ENCODE peak calls at places on chromosomes 11 and 22, in seven cellular contexts. A, M, P, B, I, S and Q are unnamed samples. For H3K36me3, the result is how much of the 10 kb centered on the place peaks cover.

GRCh38 chr11:36469063-36469462 is 41.0 kb downstream of the TRAF6 start:
- DNase-seq in M (peak), P (no peak), S (peak), A (no peak), I (peak), B (no peak), Q (no peak)

GRCh38 chr11:36899796-36900195 is 301.8 kb upstream of the RAG2 start:
- DNase-seq in S (no peak), P (no peak), B (no peak), I (no peak), A (no peak), M (no peak), Q (no peak)

GRCh38 chr11:65613091-65613928 is 711 bp downstream of the MAP3K11 start:
- DNase-seq in I (no peak), A (no peak), B (no peak), M (no peak), P (no peak), S (peak), Q (peak)

GRCh38 chr11:77407613-77408012 is 66.3 kb downstream of the PAK1 start:
- DNase-seq in S (peak), A (no peak), P (peak), I (no peak), M (peak), B (peak), Q (peak)

GRCh38 chr11:55106391-55106790 is 155.6 kb upstream of the TRIM48 start:
- DNase-seq in A (no peak), M (no peak), S (no peak), P (no peak), I (no peak), B (no peak), Q (no peak)

GRCh38 chr22:47631571-47632102 is 869.2 kb downstream of the TBC1D22A start:
- DNase-seq in B (no peak), M (no peak), I (no peak), S (no peak), A (no peak), P (no peak), Q (no peak)

GRCh38 chr11:71446942-71447688 is 1.1 kb downstream of the DHCR7 start:
- DNase-seq in M (peak), I (no peak), P (peak), S (peak), B (peak), A (no peak), Q (peak)

GRCh38 chr11:58067685-58068084 is 36.9 kb downstream of the OR6Q1 start:
- DNase-seq in I (no peak), M (peak), S (peak), A (no peak), B (peak), P (no peak), Q (peak)

GRCh38 chr11:115759622-115760527 is 255.7 kb upstream of the CADM1 start:
- DNase-seq in A (no peak), P (peak), B (no peak), S (peak), M (peak), I (no peak), Q (peak)

GRCh38 chr11:130762342-130763037 is 153.8 kb downstream of the SNX19 start:
- DNase-seq in P (no peak), B (no peak), I (no peak), A (no peak), M (no peak), S (no peak), Q (no peak)

GRCh38 chr11:34936945-34937344 is 20.5 kb downstream of the PDHX start:
- DNase-seq in B (no peak), S (no peak), P (no peak), A (no peak), I (peak), M (no peak), Q (no peak)

GRCh38 chr11:24496728-24497396 is at the start of gene LUZP2:
- DNase-seq in B (peak), M (peak), I (no peak), P (peak), A (peak), S (peak), Q (peak)

GRCh38 chr11:30314625-30315024 is 8.3 kb upstream of the ARL14EP start:
- DNase-seq in M (no peak), B (peak), S (peak), A (no peak), P (peak), I (no peak), Q (no peak)

GRCh38 chr11:126419801-126420729 is 64.6 kb downstream of the ST3GAL4 start:
- DNase-seq in I (no peak), S (no peak), M (peak), A (peak), P (peak), B (peak), Q (peak)

GRCh38 chr22:40044870-40045834 is 50.4 kb downstream of the FAM83F start:
- DNase-seq in I (peak), B (peak), P (peak), M (peak), S (peak), A (no peak), Q (peak)
- H3K36me3 ChIP-seq in I (under half), B (under half), P (under half), M (under half), S (under half), A (under half), Q (under half)

GRCh38 chr11:1837171-1838076 is 1.4 kb upstream of the TNNI2 start:
- DNase-seq in P (peak), M (peak), I (peak), A (peak), B (peak), S (peak), Q (peak)
- H2AFZ ChIP-seq in P (no peak), M (no peak), I (no peak), A (no peak), B (peak), S (no peak), Q (no peak)

GRCh38 chr22:38623357-38623756 is 32.8 kb downstream of the FAM227A start:
- DNase-seq in M (no peak), S (peak), A (no peak), P (no peak), B (no peak), I (no peak), Q (no peak)

GRCh38 chr22:38632528-38632927 is 23.7 kb downstream of the FAM227A start:
- DNase-seq in B (no peak), S (no peak), I (no peak), M (no peak), P (no peak), A (no peak), Q (no peak)

GRCh38 chr22:38631724-38632123 is 24.5 kb downstream of the FAM227A start:
- DNase-seq in I (peak), A (no peak), M (no peak), S (no peak), B (no peak), P (no peak), Q (no peak)

GRCh38 chr22:38629108-38629507 is 27.1 kb downstream of the FAM227A start:
- DNase-seq in S (no peak), P (no peak), I (no peak), M (no peak), B (no peak), A (no peak), Q (no peak)

DNA sequence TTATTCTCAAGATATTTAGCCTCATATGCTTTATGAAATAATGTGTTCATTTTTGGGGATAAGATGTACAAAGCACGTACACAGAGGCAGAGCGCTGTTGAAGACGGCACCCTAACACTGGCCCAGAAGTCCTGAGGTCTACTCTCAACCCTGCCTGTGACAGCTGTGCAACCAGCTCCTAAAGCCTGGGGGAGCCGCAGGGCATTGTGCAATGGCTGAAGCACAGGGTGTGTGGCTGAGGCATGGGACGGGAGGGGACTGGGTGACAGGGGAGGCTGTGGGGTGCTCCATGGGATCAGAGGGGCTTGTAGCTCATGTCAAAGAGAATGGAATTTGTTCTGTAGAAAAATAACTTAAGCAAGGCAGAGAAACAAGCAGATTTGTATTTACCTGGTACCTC is 27.7 kb downstream of the FAM227A start:
- DNase-seq in M (no peak), P (no peak), A (peak), B (no peak), I (no peak), S (no peak), Q (no peak)
- H3K36me3 ChIP-seq in M (under half), P (under half), A (under half), B (under half), I (under half), S (under half), Q (under half)

DNA sequence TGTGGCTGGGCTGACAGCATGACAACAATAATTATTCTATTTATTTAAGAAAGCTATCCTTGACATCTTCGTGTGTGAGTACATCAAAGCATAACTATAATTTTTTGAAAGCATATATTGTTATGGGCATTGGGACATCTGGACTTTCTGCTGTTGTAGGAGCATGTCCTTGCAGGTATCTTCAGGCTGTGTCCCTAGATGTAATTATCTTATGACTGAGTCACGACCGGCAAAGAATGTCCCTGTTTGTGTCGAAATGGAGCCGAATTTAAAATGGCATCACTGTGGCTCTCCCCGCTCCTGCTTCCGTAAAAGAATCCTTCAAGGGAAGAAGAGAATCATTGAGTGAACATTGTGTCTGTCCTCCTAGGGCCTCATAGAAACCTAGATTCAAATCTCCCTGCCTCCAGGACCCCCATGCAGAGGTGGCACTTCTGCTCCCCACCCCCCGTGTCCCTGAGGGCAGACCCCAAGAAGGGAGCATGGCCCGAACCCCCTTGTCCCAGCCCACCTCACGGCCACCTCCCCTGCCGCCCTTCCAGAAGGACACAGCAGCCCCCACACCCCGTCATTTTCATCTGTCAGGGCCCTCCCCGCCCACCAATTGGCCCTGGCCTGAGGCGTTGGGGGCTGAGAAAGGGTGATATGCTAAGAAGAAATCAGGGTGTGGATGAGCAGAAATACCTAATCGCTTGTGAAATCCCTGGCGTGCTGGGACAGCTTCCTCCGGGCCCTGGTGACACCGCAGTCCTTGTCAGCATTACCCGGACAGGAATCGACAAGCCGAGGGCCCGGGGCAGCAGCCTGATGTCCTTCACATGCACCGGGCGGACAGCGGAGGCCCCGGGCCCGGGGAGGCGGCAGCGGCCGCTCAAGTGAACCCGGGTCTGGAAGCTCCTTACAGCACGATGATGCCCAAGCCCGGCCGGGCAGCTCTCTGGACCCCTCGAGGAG is 48.6 kb upstream of the SLC22A12 start:
- DNase-seq in I (no peak), P (no peak), S (no peak), A (peak), B (no peak), M (no peak), Q (no peak)
- H2AFZ ChIP-seq in I (no peak), P (no peak), S (no peak), A (no peak), B (no peak), M (no peak), Q (no peak)

GRCh38 chr22:19350476-19350859 is 58.9 kb upstream of the CLTCL1 start:
- DNase-seq in I (no peak), S (no peak), M (no peak), B (no peak), A (no peak), P (no peak), Q (no peak)

GRCh38 chr22:19352217-19352616 is 60.7 kb upstream of the CLTCL1 start:
- DNase-seq in P (no peak), B (no peak), M (no peak), I (no peak), A (no peak), S (no peak), Q (no peak)

GRCh38 chr22:19350947-19351346 is 59.4 kb upstream of the CLTCL1 start:
- DNase-seq in M (no peak), S (no peak), P (no peak), I (no peak), B (no peak), A (no peak), Q (no peak)

GRCh38 chr22:19351604-19352003 is 60.1 kb upstream of the CLTCL1 start:
- DNase-seq in P (no peak), A (no peak), B (no peak), S (no peak), M (no peak), I (no peak), Q (no peak)

DNA sequence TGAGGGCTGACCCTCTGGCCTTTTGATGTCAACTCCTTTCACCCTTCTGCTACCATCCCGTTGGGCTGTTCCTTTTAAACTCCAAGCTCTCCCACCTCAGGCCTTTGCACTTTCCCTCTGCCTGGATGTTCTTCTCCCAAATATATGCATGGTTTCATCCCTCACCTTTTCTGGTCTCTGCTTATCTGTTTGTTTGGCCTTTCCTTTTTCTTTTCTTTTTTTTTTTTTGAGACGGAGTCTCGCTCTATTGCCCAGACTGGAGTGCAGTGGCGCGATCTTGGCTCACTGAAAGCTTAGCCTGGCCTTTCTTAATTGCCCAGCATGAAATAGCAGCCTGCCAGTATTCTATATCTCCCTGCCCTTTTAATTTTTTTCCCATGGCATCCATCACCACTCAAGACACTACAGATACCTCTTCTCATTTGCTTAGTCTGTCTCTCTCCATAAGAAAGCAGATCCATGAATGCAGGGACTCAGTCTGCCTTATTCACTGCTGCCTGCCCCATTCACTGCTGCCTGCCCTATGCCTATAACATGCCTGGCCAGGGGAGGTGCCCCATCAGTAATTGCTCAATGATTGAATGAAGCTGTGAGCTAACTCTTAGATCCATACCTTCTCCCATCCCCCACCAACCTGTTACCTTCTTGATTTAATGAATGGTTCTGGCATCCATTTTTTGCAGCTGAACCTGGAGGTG is 58.4 kb upstream of the CLTCL1 start:
- DNase-seq in A (no peak), M (no peak), B (no peak), P (no peak), S (no peak), I (no peak), Q (no peak)
- H3K36me3 ChIP-seq in A (under half), M (under half), B (half or more), P (half or more), S (under half), I (half or more), Q (half or more)

DNA sequence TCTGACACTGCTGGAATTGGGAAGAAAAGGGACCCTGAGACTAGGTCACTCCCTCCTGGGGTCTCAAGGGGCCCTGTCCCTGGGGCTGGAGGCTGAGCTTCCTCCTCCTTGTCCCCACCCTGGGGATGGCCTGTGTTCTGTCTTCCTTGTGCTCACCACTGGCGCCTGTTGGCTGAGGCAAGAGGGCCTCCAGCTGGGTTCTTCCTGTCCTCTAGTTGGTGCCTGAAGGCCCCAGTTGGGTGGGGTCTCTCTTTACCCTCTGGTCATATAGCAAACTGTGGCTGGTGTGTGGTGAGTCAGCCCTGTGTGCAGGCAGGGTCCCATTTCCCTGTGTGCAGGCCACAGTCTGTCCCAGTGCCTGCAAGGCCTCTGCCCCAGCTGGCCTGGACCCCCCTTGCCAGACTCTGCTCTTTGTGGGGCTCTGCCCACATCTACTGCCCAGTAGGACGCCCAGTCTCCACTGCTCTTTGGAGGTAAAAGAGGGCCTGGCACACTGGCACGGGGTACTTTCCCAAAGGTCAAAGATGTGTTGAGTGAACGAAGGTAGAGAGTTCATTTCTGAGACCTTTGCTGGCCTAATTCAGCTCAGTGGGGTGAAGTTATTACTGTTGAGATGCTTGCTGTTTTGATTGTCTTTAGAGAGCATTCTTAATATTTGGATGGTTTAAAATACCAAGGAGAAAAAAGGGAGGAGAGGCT is 55.1 kb upstream of the CLDN5 start:
- DNase-seq in S (no peak), P (no peak), A (no peak), B (no peak), M (no peak), I (peak), Q (no peak)
- H2AFZ ChIP-seq in S (no peak), P (no peak), A (no peak), B (peak), M (no peak), I (no peak), Q (no peak)